ENCODE peak calls at places on chromosomes 7 and 10, in four cellular contexts. R, N, T and W are unnamed samples.
A peak's percentile ranks its signal among the peaks of the same experiment; 100 is the strongest.

GRCh38 chr10:7797582-7797981 is 9.6 kb downstream of the ATP5F1C start:
- DNase-seq in N (peak; percentile 96), R (peak; percentile 53), T (peak; percentile 85), W (no peak)

GRCh38 chr10:81876253-81876731 is 1.3 kb downstream of the NRG3 start:
- DNase-seq in T (no peak), R (no peak), N (no peak), W (no peak)

GRCh38 chr10:14302035-14302434 is 28.7 kb downstream of the FRMD4A start:
- DNase-seq in T (peak; percentile 6), N (peak; percentile 43), R (no peak), W (peak; percentile 4)

GRCh38 chr7:128221929-128222403 is 19.1 kb upstream of the LEP start:
- DNase-seq in R (no peak), N (peak; percentile 48), T (no peak), W (no peak)

GRCh38 chr7:22948770-22949169 is 65.2 kb downstream of the HYCC1 start:
- DNase-seq in R (no peak), N (no peak), T (no peak), W (no peak)

GRCh38 chr10:73773152-73773879 is 8.5 kb upstream of the CHCHD1 start:
- DNase-seq in R (no peak), T (no peak), N (peak; percentile 13), W (no peak)

GRCh38 chr10:66836057-66836456 is 89.8 kb upstream of the LRRTM3 start:
- DNase-seq in R (no peak), N (peak; percentile 81), T (peak; percentile 37), W (no peak)

GRCh38 chr10:127899766-127900382 is 7.0 kb upstream of the PTPRE start:
- DNase-seq in R (no peak), T (no peak), N (no peak), W (no peak)

GRCh38 chr10:99631496-99631895 is 11.3 kb upstream of the SLC25A28 start:
- DNase-seq in R (no peak), N (peak; percentile 78), T (no peak), W (no peak)

GRCh38 chr7:22427122-22427503 is 70.2 kb upstream of the RAPGEF5 start:
- DNase-seq in N (no peak), T (no peak), R (no peak), W (peak; percentile 45)

GRCh38 chr7:28957064-28957821 is 887 bp downstream of the TRIL start:
- DNase-seq in R (peak; percentile 52), N (no peak), T (no peak), W (peak; percentile 91)

GRCh38 chr7:28956608-28957063 is 1.5 kb downstream of the TRIL start:
- DNase-seq in R (peak; percentile 70), T (no peak), N (peak; percentile 5), W (peak; percentile 85)

GRCh38 chr7:28958946-28959417 is 852 bp upstream of the TRIL start:
- DNase-seq in T (no peak), N (no peak), R (no peak), W (peak; percentile 70)

GRCh38 chr7:28958235-28958945 is at the start of gene TRIL:
- DNase-seq in T (peak; percentile 33), N (peak; percentile 50), R (peak; percentile 82), W (peak; percentile 93)

DNA sequence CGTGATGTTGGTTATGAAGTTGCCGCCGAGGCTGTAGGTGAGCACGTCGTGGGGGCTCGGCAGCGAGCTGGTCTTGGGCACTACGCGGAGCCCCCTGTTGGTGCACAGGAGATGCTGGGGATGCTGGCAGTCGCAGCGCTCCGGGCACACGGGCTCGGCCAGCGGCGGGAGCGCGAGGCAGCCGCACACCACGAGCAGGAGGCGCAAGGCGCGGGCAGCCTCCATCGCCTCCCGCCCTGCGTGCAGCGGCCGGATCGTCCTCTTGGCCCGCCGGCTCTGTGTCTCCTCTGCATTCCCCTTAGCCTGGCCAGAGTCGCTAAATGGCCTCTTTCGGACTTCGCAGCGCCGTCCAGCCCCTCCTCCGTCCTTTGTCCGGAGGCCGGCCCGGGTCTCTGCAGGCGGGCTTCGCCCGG is 302 bp downstream of the TRIL start:
- DNase-seq in T (no peak), N (no peak), R (peak; percentile 42), W (peak; percentile 79)
- H3K27ac ChIP-seq in T (no peak overlapping the region), N (no peak overlapping the region), R (no peak overlapping the region), W (peak overlapping the region; percentile 73)

DNA sequence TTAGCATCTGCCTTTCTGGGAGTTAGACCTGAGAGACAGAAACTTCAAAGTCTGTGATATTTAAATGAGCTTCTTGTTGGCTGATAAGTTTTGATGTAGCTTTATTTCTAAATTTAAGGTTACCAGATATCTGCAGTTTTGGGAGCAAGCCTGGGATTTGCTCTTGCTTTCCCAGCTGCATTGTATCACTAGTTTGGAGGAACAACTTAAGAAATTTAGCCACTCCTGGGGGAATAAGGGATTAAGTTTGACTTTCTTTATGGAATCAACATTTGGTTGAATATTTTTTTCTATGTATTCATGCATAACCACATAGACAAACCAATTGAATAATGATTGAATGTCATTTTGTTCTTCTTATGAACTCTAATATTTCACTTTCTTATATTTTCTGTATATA is 178.6 kb downstream of the POLR1F start:
- DNase-seq in R (no peak), T (no peak), N (no peak), W (no peak)
- H3K9me3 ChIP-seq in R (no peaks in the 10 kb centered on the region), T (no peaks in the 10 kb centered on the region), N (no peaks in the 10 kb centered on the region), W (no peaks in the 10 kb centered on the region)

DNA sequence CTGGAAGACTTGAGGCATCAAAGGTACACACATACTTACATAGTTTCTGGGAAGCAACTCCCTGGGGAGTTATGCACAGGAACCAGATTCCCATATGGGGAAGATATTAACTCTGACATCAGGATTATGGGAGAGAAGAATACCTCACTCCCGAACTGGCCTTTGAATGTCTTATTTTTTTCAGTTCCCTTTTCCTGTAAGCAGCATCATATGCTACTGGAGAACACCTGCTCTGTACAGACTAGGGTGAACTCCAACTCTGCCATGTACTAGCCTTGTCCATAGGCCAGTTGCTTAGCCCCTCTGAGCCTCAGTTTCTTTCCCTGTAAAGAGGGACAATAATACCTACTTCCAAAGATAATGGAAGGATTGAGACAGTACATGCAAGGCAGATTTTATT is 41.6 kb downstream of the LGI1 start:
- DNase-seq in R (no peak), N (no peak), T (no peak), W (no peak)
- H3K27ac ChIP-seq in R (no peak overlapping the region), N (no peak overlapping the region), T (no peak overlapping the region), W (no peak overlapping the region)

GRCh38 chr7:157004839-157005455 is 5.5 kb downstream of the MNX1 start:
- DNase-seq in N (no peak), R (no peak), T (no peak), W (no peak)
- H3K9me3 ChIP-seq in N (peaks cover 8% of the 10 kb centered on the region), R (no peaks in the 10 kb centered on the region), T (peaks cover 16% of the 10 kb centered on the region), W (no peaks in the 10 kb centered on the region)

GRCh38 chr10:133277993-133278576 is 1.4 kb upstream of the ADAM8 start:
- DNase-seq in T (no peak), N (no peak), R (no peak), W (no peak)

GRCh38 chr10:133277277-133277992 is 767 bp upstream of the ADAM8 start:
- DNase-seq in T (no peak), R (peak; percentile 53), N (no peak), W (no peak)

GRCh38 chr10:133279961-133280283 is 3.3 kb upstream of the ADAM8 start:
- DNase-seq in T (no peak), R (no peak), N (no peak), W (no peak)

GRCh38 chr10:133279266-133279960 is 2.7 kb upstream of the ADAM8 start:
- DNase-seq in N (no peak), T (no peak), R (no peak), W (no peak)

GRCh38 chr10:133278577-133279265 is 2.1 kb upstream of the ADAM8 start:
- DNase-seq in R (peak; percentile 87), T (no peak), N (peak; percentile 49), W (no peak)
- H3K27ac ChIP-seq in R (no peak overlapping the region), T (no peak overlapping the region), N (no peak overlapping the region), W (no peak overlapping the region)

GRCh38 chr7:134925766-134926165 is 60.5 kb upstream of the AGBL3 start:
- DNase-seq in T (no peak), R (no peak), N (no peak), W (no peak)
- H3K9me3 ChIP-seq in T (no peaks in the 10 kb centered on the region), R (no peaks in the 10 kb centered on the region), N (no peaks in the 10 kb centered on the region), W (no peaks in the 10 kb centered on the region)

DNA sequence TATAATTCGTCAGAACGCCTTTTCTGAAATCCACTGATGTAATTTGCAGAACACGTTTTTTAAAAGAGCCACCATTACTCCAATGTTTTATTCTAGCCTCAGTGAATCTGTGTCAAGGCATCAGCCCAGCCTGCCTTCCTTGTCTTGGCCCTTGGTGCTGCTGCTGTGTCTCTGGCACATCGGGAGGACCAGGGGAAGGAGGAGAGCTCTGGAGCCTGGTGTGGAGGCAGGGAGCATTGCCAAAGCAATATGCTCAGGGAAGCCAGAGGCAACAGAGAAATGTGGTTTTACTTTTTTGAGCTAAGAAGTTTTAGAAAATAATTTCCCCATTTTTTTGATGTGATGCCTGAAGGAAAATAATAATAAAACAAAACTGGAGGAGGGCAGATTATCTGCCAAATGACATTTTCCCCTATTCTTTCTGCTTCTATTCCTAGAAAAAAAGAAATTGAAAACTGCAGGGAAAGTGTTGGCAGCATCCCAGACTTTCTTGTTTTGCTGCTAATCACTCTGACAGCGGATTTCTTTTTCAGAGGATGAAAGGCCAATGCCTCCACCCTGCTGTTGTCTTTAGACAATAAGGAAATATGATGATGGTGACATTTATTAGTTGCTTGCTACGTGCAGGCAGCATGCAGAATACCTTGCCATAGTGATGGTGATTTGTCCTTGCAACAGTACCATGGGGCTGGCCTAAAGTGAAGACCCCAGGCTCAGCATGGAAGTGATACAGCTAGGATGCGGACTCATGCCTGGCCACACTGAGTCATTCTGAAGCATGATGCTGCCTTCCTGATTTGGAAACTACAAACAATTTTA is 260.4 kb upstream of the TMEM72 start:
- DNase-seq in T (no peak), R (peak; percentile 62), N (no peak), W (no peak)
- H3K27ac ChIP-seq in T (no peak overlapping the region), R (no peak overlapping the region), N (no peak overlapping the region), W (no peak overlapping the region)

DNA sequence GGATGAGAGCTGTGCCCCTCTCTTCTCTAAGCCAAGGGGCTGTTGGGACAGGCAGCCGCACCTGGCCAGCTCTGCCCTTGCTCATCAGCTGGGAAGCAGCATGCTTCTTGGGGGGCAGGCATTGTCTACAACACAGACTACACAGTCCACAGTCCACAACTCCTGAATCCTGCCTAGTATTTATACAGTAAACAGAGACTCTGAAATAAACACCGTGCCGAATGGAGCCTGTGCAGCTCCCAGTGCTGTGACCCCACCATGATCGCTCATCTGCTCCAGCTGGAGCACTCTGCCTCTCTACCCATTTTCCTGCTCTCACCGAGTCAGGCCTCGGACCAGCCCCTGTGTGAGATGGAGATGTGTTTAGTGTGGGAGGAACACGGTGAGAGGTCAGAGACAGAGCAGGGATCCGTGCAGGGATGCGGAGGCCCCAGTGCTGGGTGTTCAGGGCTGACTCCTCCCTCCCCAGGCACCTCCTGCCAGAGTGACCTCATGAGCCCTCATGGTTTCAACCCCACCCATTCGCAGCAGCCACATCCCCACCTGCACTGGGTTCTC is 608.0 kb downstream of the DNAJB6 start:
- DNase-seq in R (no peak), N (no peak), T (no peak), W (no peak)
- H3K9me3 ChIP-seq in R (peaks cover 5% of the 10 kb centered on the region), N (peaks cover 58% of the 10 kb centered on the region), T (peaks cover 66% of the 10 kb centered on the region), W (peaks cover 4% of the 10 kb centered on the region)